ENCODE peak calls at places on chromosome 16, in five cellular contexts. M, X, L, V and W are unnamed samples.

GRCh38 chr16:52690468-52690867 is 143.5 kb upstream of the TOX3 start:
- DNase-seq in V (no peak), M (no peak), X (no peak), L (no peak), W (no peak)

GRCh38 chr16:28569011-28569410 is 15.3 kb downstream of the SGF29 start:
- DNase-seq in V (no peak), L (no peak), X (no peak), M (no peak), W (no peak)

GRCh38 chr16:10886739-10887269 is 9.8 kb downstream of the CIITA start:
- DNase-seq in M (peak), X (no peak), V (no peak), L (no peak), W (no peak)

GRCh38 chr16:266258-267164 is 9.2 kb downstream of the RGS11 start:
- DNase-seq in M (no peak), X (no peak), L (no peak), V (no peak), W (no peak)

GRCh38 chr16:78523212-78523995 is 423.9 kb downstream of the WWOX start:
- DNase-seq in V (no peak), M (no peak), X (no peak), L (no peak), W (no peak)

GRCh38 chr16:57513371-57514102 is 22.8 kb downstream of the CCDC102A start:
- DNase-seq in X (peak), L (no peak), M (no peak), V (peak), W (no peak)

GRCh38 chr16:11914759-11915643 is 755 bp downstream of the GSPT1 start:
- DNase-seq in V (peak), X (peak), M (peak), L (no peak), W (no peak)

GRCh38 chr16:70267516-70267915 is 15.8 kb upstream of the EXOSC6 start:
- DNase-seq in X (peak), M (peak), V (peak), L (peak), W (no peak)

GRCh38 chr16:75402174-75402820 is 31.0 kb downstream of the CFDP1 start:
- DNase-seq in L (no peak), V (no peak), M (no peak), X (no peak), W (no peak)

GRCh38 chr16:82967424-82967823 is 340.7 kb downstream of the CDH13 start:
- DNase-seq in L (no peak), M (no peak), V (no peak), X (no peak), W (no peak)

GRCh38 chr16:82971126-82971525 is 344.4 kb downstream of the CDH13 start:
- DNase-seq in M (no peak), X (no peak), V (no peak), L (no peak), W (no peak)

GRCh38 chr16:82972520-82972919 is 345.8 kb downstream of the CDH13 start:
- DNase-seq in X (no peak), V (no peak), L (no peak), M (no peak), W (no peak)
- TF ChIP-seq EP300 in X (no peak), V (no peak), L (no peak), M (no peak), W (no peak)

DNA sequence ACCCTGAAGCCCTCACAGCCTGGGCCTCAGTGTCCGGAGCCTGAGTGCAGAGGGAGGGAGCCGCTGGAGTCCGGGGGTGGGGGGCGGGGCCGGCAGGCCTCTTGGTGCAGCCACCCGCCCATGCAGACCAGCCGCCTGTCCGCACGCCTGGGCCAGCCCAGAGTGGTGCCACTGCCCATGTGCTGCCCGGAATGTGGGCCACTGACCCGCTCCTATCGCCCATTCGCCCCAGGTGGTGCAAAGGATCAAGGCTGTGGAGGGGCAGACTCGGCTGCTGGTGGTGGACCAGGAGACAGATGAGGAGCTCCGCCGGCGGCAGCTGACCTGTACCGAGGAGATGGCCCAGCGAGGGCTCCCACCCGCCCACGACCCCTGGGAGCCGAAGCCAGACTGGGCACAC is 2.6 kb downstream of the NHERF2 start:
- DNase-seq in L (no peak), X (no peak), M (no peak), V (no peak), W (no peak)
- H3K27ac ChIP-seq in L (no peak), X (no peak), M (no peak), V (no peak), W (no peak)

GRCh38 chr16:55494994-55495421 is 13.9 kb upstream of the LPCAT2 start:
- DNase-seq in V (peak), M (peak), X (peak), L (peak), W (peak)
- TF ChIP-seq CTCF in V (no peak), M (peak), X (peak), L (peak), W (peak)

GRCh38 chr16:49757744-49758069 is 98.2 kb downstream of the ZNF423 start:
- DNase-seq in X (no peak), M (no peak), L (no peak), V (no peak), W (no peak)
- TF ChIP-seq EP300 in X (no peak), M (no peak), L (no peak), V (no peak), W (no peak)

GRCh38 chr16:4564661-4565267 is 8.6 kb downstream of the C16orf96 start:
- DNase-seq in L (no peak), M (no peak), V (no peak), X (no peak), W (no peak)

GRCh38 chr16:4556580-4556979 is 440 bp downstream of the C16orf96 start:
- DNase-seq in M (peak), X (no peak), V (no peak), L (no peak), W (no peak)

GRCh38 chr16:4566144-4566543 is 10.0 kb downstream of the C16orf96 start:
- DNase-seq in L (no peak), M (no peak), X (no peak), V (no peak), W (no peak)

GRCh38 chr16:4558026-4558425 is 1.9 kb downstream of the C16orf96 start:
- DNase-seq in X (no peak), V (no peak), L (no peak), M (peak), W (no peak)

GRCh38 chr16:4561565-4561964 is 5.4 kb downstream of the C16orf96 start:
- DNase-seq in V (no peak), M (no peak), X (no peak), L (no peak), W (no peak)
- H3K27ac ChIP-seq in V (no peak), M (no peak), X (no peak), L (no peak), W (no peak)

DNA sequence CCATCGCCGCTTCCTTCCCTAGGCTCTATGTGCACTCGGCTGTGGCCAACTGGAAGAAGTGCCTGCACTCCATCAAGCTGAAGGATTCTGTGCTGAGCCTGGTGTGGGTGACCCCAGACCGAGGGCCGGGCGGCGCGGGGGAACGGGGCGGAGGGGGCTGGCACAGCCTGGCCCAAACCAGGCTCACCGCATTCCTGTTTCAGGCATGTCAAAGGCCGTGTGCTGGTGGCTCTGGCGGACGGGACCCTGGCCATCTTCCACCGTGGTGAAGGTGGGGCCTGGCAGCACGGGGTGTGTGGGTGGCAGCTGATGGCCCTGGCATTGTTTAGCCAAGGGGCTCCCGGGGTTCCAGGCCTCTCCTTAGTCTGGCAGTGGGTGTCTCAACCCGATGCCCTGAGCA is 4.6 kb downstream of the NME3 start:
- DNase-seq in V (no peak), L (no peak), M (no peak), X (no peak), W (no peak)
- TF ChIP-seq CTCF in V (no peak), L (no peak), M (no peak), X (no peak), W (no peak)